ENCODE peak calls at places on chromosomes 2 and 18, in nine cellular contexts. One of them, this sample, is unnamed.

GRCh38 chr2:26300234-26300641 is 45.7 kb upstream of the SELENOI start:
- DNase-seq in right atrium auricular region: no peak
- DNase-seq in sigmoid colon: no peak
- DNase-seq in fibroblast of lung: peak
- DNase-seq in lower lobe of right lung: no peak
- DNase-seq in dorsolateral prefrontal cortex: no peak
- DNase-seq in epithelial cell of esophagus: peak
- DNase-seq in astrocyte: peak
- DNase-seq in CD4-positive, CD25-positive, alpha-beta regulatory T cell: no peak
- DNase-seq in this sample: no peak

GRCh38 chr2:119756837-119757236 is 2.9 kb upstream of the PTPN4 start:
- DNase-seq in right atrium auricular region: peak
- DNase-seq in sigmoid colon: no peak
- DNase-seq in fibroblast of lung: peak
- DNase-seq in lower lobe of right lung: no peak
- DNase-seq in dorsolateral prefrontal cortex: peak
- DNase-seq in epithelial cell of esophagus: peak
- DNase-seq in astrocyte: peak
- DNase-seq in CD4-positive, CD25-positive, alpha-beta regulatory T cell: no peak
- DNase-seq in this sample: no peak

GRCh38 chr2:23484163-23484740 is 99.3 kb downstream of the KLHL29 start:
- DNase-seq in right atrium auricular region: no peak
- DNase-seq in sigmoid colon: no peak
- DNase-seq in fibroblast of lung: no peak
- DNase-seq in lower lobe of right lung: no peak
- DNase-seq in dorsolateral prefrontal cortex: no peak
- DNase-seq in epithelial cell of esophagus: no peak
- DNase-seq in astrocyte: no peak
- DNase-seq in CD4-positive, CD25-positive, alpha-beta regulatory T cell: no peak
- DNase-seq in this sample: no peak

GRCh38 chr2:207929923-207930322 is 95.4 kb downstream of the PLEKHM3 start:
- DNase-seq in right atrium auricular region: no peak
- DNase-seq in sigmoid colon: no peak
- DNase-seq in fibroblast of lung: no peak
- DNase-seq in lower lobe of right lung: no peak
- DNase-seq in dorsolateral prefrontal cortex: no peak
- DNase-seq in epithelial cell of esophagus: no peak
- DNase-seq in astrocyte: no peak
- DNase-seq in CD4-positive, CD25-positive, alpha-beta regulatory T cell: no peak
- DNase-seq in this sample: no peak

GRCh38 chr2:229342376-229342775 is 71.3 kb upstream of the PID1 start:
- DNase-seq in right atrium auricular region: no peak
- DNase-seq in sigmoid colon: no peak
- DNase-seq in fibroblast of lung: peak
- DNase-seq in lower lobe of right lung: peak
- DNase-seq in dorsolateral prefrontal cortex: peak
- DNase-seq in epithelial cell of esophagus: peak
- DNase-seq in astrocyte: no peak
- DNase-seq in CD4-positive, CD25-positive, alpha-beta regulatory T cell: no peak
- DNase-seq in this sample: no peak

GRCh38 chr18:65279668-65280305 is 471.0 kb upstream of the CDH7 start:
- DNase-seq in right atrium auricular region: no peak
- DNase-seq in sigmoid colon: no peak
- DNase-seq in fibroblast of lung: no peak
- DNase-seq in lower lobe of right lung: no peak
- DNase-seq in dorsolateral prefrontal cortex: no peak
- DNase-seq in epithelial cell of esophagus: no peak
- DNase-seq in astrocyte: no peak
- DNase-seq in CD4-positive, CD25-positive, alpha-beta regulatory T cell: no peak
- DNase-seq in this sample: no peak

GRCh38 chr2:217357886-217358620 is 498.2 kb upstream of the TNP1 start:
- DNase-seq in right atrium auricular region: no peak
- DNase-seq in sigmoid colon: no peak
- DNase-seq in fibroblast of lung: no peak
- DNase-seq in lower lobe of right lung: no peak
- DNase-seq in dorsolateral prefrontal cortex: no peak
- DNase-seq in epithelial cell of esophagus: no peak
- DNase-seq in astrocyte: no peak
- DNase-seq in CD4-positive, CD25-positive, alpha-beta regulatory T cell: no peak
- DNase-seq in this sample: no peak

GRCh38 chr18:22856870-22857269 is 76.3 kb upstream of the RBBP8 start:
- DNase-seq in right atrium auricular region: no peak
- DNase-seq in sigmoid colon: no peak
- DNase-seq in fibroblast of lung: no peak
- DNase-seq in lower lobe of right lung: no peak
- DNase-seq in dorsolateral prefrontal cortex: no peak
- DNase-seq in epithelial cell of esophagus: peak
- DNase-seq in astrocyte: no peak
- DNase-seq in CD4-positive, CD25-positive, alpha-beta regulatory T cell: no peak
- DNase-seq in this sample: no peak

GRCh38 chr18:34942975-34943374 is 98.2 kb upstream of the MAPRE2 start:
- DNase-seq in right atrium auricular region: no peak
- DNase-seq in sigmoid colon: no peak
- DNase-seq in fibroblast of lung: no peak
- DNase-seq in lower lobe of right lung: no peak
- DNase-seq in dorsolateral prefrontal cortex: no peak
- DNase-seq in epithelial cell of esophagus: no peak
- DNase-seq in astrocyte: no peak
- DNase-seq in CD4-positive, CD25-positive, alpha-beta regulatory T cell: no peak
- DNase-seq in this sample: no peak

GRCh38 chr18:63553117-63553516 is 10.9 kb downstream of the SERPINB12 start:
- DNase-seq in right atrium auricular region: no peak
- DNase-seq in sigmoid colon: no peak
- DNase-seq in fibroblast of lung: peak
- DNase-seq in lower lobe of right lung: no peak
- DNase-seq in dorsolateral prefrontal cortex: no peak
- DNase-seq in epithelial cell of esophagus: peak
- DNase-seq in astrocyte: peak
- DNase-seq in CD4-positive, CD25-positive, alpha-beta regulatory T cell: no peak
- DNase-seq in this sample: no peak

GRCh38 chr2:108396845-108397244 is 19.1 kb downstream of the SULT1C4 start:
- DNase-seq in right atrium auricular region: no peak
- DNase-seq in sigmoid colon: no peak
- DNase-seq in fibroblast of lung: no peak
- DNase-seq in lower lobe of right lung: no peak
- DNase-seq in dorsolateral prefrontal cortex: no peak
- DNase-seq in epithelial cell of esophagus: peak
- DNase-seq in astrocyte: no peak
- DNase-seq in CD4-positive, CD25-positive, alpha-beta regulatory T cell: no peak
- DNase-seq in this sample: no peak

GRCh38 chr2:48715956-48716355 is 39.6 kb downstream of the LHCGR start:
- DNase-seq in right atrium auricular region: no peak
- DNase-seq in sigmoid colon: no peak
- DNase-seq in fibroblast of lung: peak
- DNase-seq in lower lobe of right lung: no peak
- DNase-seq in dorsolateral prefrontal cortex: no peak
- DNase-seq in epithelial cell of esophagus: no peak
- DNase-seq in astrocyte: no peak
- DNase-seq in CD4-positive, CD25-positive, alpha-beta regulatory T cell: no peak
- DNase-seq in this sample: no peak

GRCh38 chr18:23824235-23824634 is 135.0 kb downstream of the LAMA3 start:
- DNase-seq in right atrium auricular region: no peak
- DNase-seq in sigmoid colon: no peak
- DNase-seq in fibroblast of lung: no peak
- DNase-seq in lower lobe of right lung: no peak
- DNase-seq in dorsolateral prefrontal cortex: no peak
- DNase-seq in epithelial cell of esophagus: no peak
- DNase-seq in astrocyte: no peak
- DNase-seq in CD4-positive, CD25-positive, alpha-beta regulatory T cell: no peak
- DNase-seq in this sample: no peak

GRCh38 chr2:158741631-158742030 is 53.5 kb upstream of the DAPL1 start:
- DNase-seq in right atrium auricular region: no peak
- DNase-seq in sigmoid colon: no peak
- DNase-seq in fibroblast of lung: no peak
- DNase-seq in lower lobe of right lung: no peak
- DNase-seq in dorsolateral prefrontal cortex: no peak
- DNase-seq in epithelial cell of esophagus: no peak
- DNase-seq in astrocyte: no peak
- DNase-seq in CD4-positive, CD25-positive, alpha-beta regulatory T cell: no peak
- DNase-seq in this sample: no peak

GRCh38 chr2:23564618-23564967 is 179.6 kb downstream of the KLHL29 start:
- DNase-seq in right atrium auricular region: peak
- DNase-seq in sigmoid colon: no peak
- DNase-seq in fibroblast of lung: peak
- DNase-seq in lower lobe of right lung: no peak
- DNase-seq in dorsolateral prefrontal cortex: no peak
- DNase-seq in epithelial cell of esophagus: peak
- DNase-seq in astrocyte: peak
- DNase-seq in CD4-positive, CD25-positive, alpha-beta regulatory T cell: no peak
- DNase-seq in this sample: no peak

GRCh38 chr18:12236934-12237832 is 17.0 kb upstream of the CIDEA start:
- DNase-seq in right atrium auricular region: peak
- DNase-seq in sigmoid colon: peak
- DNase-seq in fibroblast of lung: peak
- DNase-seq in lower lobe of right lung: peak
- DNase-seq in dorsolateral prefrontal cortex: peak
- DNase-seq in epithelial cell of esophagus: peak
- DNase-seq in astrocyte: peak
- DNase-seq in CD4-positive, CD25-positive, alpha-beta regulatory T cell: peak
- DNase-seq in this sample: no peak

GRCh38 chr2:36173760-36174362 is 181.7 kb upstream of the CRIM1 start:
- DNase-seq in right atrium auricular region: no peak
- DNase-seq in sigmoid colon: no peak
- DNase-seq in fibroblast of lung: no peak
- DNase-seq in lower lobe of right lung: no peak
- DNase-seq in dorsolateral prefrontal cortex: no peak
- DNase-seq in epithelial cell of esophagus: peak
- DNase-seq in astrocyte: no peak
- DNase-seq in CD4-positive, CD25-positive, alpha-beta regulatory T cell: no peak
- DNase-seq in this sample: no peak

GRCh38 chr18:58046794-58047555 is 2.9 kb downstream of the NEDD4L start:
- DNase-seq in right atrium auricular region: no peak
- DNase-seq in sigmoid colon: no peak
- DNase-seq in fibroblast of lung: no peak
- DNase-seq in lower lobe of right lung: no peak
- DNase-seq in dorsolateral prefrontal cortex: no peak
- DNase-seq in epithelial cell of esophagus: no peak
- DNase-seq in astrocyte: no peak
- DNase-seq in CD4-positive, CD25-positive, alpha-beta regulatory T cell: no peak
- DNase-seq in this sample: no peak
- H3K4me3 ChIP-seq in right atrium auricular region: no peak
- H3K4me3 ChIP-seq in sigmoid colon: peak
- H3K4me3 ChIP-seq in fibroblast of lung: no peak
- H3K4me3 ChIP-seq in lower lobe of right lung: peak
- H3K4me3 ChIP-seq in dorsolateral prefrontal cortex: peak
- H3K4me3 ChIP-seq in epithelial cell of esophagus: no peak
- H3K4me3 ChIP-seq in astrocyte: no peak
- H3K4me3 ChIP-seq in CD4-positive, CD25-positive, alpha-beta regulatory T cell: no peak
- H3K4me3 ChIP-seq in this sample: no peak

DNA sequence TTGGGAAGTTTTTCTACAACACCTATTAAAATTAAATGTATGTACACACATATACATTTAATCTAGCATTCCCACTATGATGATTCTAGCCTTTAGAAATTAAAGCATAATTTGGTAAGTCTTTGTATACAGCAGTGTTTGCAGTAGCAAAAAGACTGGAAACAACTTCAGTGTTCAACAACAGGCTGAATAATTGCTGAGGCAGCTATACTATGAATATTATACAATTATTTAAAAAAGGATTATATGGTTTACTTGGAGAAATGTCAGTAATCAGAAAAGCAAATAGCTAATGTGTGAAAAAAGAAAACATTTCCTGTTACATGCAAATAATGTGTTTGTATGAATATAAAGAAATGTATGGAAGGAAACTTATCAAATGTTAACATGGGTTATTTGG is 1.4 kb upstream of the ZNF638 start:
- DNase-seq in right atrium auricular region: no peak
- DNase-seq in sigmoid colon: no peak
- DNase-seq in fibroblast of lung: no peak
- DNase-seq in lower lobe of right lung: no peak
- DNase-seq in dorsolateral prefrontal cortex: no peak
- DNase-seq in epithelial cell of esophagus: no peak
- DNase-seq in astrocyte: no peak
- DNase-seq in CD4-positive, CD25-positive, alpha-beta regulatory T cell: no peak
- DNase-seq in this sample: no peak
- H3K4me3 ChIP-seq in right atrium auricular region: no peak
- H3K4me3 ChIP-seq in sigmoid colon: no peak
- H3K4me3 ChIP-seq in fibroblast of lung: no peak
- H3K4me3 ChIP-seq in lower lobe of right lung: no peak
- H3K4me3 ChIP-seq in dorsolateral prefrontal cortex: no peak
- H3K4me3 ChIP-seq in epithelial cell of esophagus: no peak
- H3K4me3 ChIP-seq in astrocyte: no peak
- H3K4me3 ChIP-seq in CD4-positive, CD25-positive, alpha-beta regulatory T cell: no peak
- H3K4me3 ChIP-seq in this sample: no peak

GRCh38 chr2:135820003-135820618 is 16.9 kb downstream of the LCT start:
- DNase-seq in right atrium auricular region: no peak
- DNase-seq in sigmoid colon: no peak
- DNase-seq in fibroblast of lung: peak
- DNase-seq in lower lobe of right lung: no peak
- DNase-seq in dorsolateral prefrontal cortex: no peak
- DNase-seq in epithelial cell of esophagus: no peak
- DNase-seq in astrocyte: peak
- DNase-seq in CD4-positive, CD25-positive, alpha-beta regulatory T cell: no peak
- DNase-seq in this sample: peak
- H3K4me3 ChIP-seq in right atrium auricular region: no peak
- H3K4me3 ChIP-seq in sigmoid colon: no peak
- H3K4me3 ChIP-seq in fibroblast of lung: no peak
- H3K4me3 ChIP-seq in lower lobe of right lung: no peak
- H3K4me3 ChIP-seq in dorsolateral prefrontal cortex: no peak
- H3K4me3 ChIP-seq in epithelial cell of esophagus: no peak
- H3K4me3 ChIP-seq in astrocyte: peak
- H3K4me3 ChIP-seq in CD4-positive, CD25-positive, alpha-beta regulatory T cell: peak
- H3K4me3 ChIP-seq in this sample: peak

GRCh38 chr2:234448506-234449169 is 48.2 kb downstream of the ARL4C start:
- DNase-seq in right atrium auricular region: no peak
- DNase-seq in sigmoid colon: no peak
- DNase-seq in fibroblast of lung: peak
- DNase-seq in lower lobe of right lung: no peak
- DNase-seq in dorsolateral prefrontal cortex: no peak
- DNase-seq in epithelial cell of esophagus: no peak
- DNase-seq in astrocyte: no peak
- DNase-seq in CD4-positive, CD25-positive, alpha-beta regulatory T cell: no peak
- DNase-seq in this sample: no peak
- H3K4me3 ChIP-seq in right atrium auricular region: no peak
- H3K4me3 ChIP-seq in sigmoid colon: no peak
- H3K4me3 ChIP-seq in fibroblast of lung: no peak
- H3K4me3 ChIP-seq in lower lobe of right lung: no peak
- H3K4me3 ChIP-seq in dorsolateral prefrontal cortex: no peak
- H3K4me3 ChIP-seq in epithelial cell of esophagus: no peak
- H3K4me3 ChIP-seq in astrocyte: no peak
- H3K4me3 ChIP-seq in CD4-positive, CD25-positive, alpha-beta regulatory T cell: peak
- H3K4me3 ChIP-seq in this sample: no peak

This sample was measured in GM12864.